ENCODE peak calls at places on chromosomes 16 and 17, in six cellular contexts. B, R, A, H, J and K are unnamed samples.

GRCh38 chr16:23650674-23651073 is 9.4 kb downstream of the DCTN5 start:
- DNase-seq in B (no peak), H (no peak), A (no peak), J (peak), R (no peak), K (no peak)

GRCh38 chr17:18959071-18959844 is 7.3 kb downstream of the SLC5A10 start:
- DNase-seq in A (no peak), H (no peak), B (no peak), R (no peak), J (peak), K (no peak)

GRCh38 chr16:23147666-23148065 is 1.6 kb downstream of the USP31 start:
- DNase-seq in A (no peak), R (no peak), B (no peak), J (no peak), H (no peak), K (no peak)

GRCh38 chr16:56425439-56425832 is at the start of gene AMFR:
- DNase-seq in H (peak), A (peak), R (peak), J (peak), B (peak), K (peak)

GRCh38 chr17:31673076-31673475 is 186.0 kb downstream of the COPRS start:
- DNase-seq in H (no peak), R (no peak), J (no peak), A (no peak), B (no peak), K (no peak)

GRCh38 chr17:284676-285355 is 67.8 kb downstream of the RPH3AL start:
- DNase-seq in B (peak), J (no peak), R (no peak), A (no peak), H (no peak), K (no peak)

GRCh38 chr16:48432136-48432535 is 46.9 kb upstream of the SIAH1 start:
- DNase-seq in J (no peak), H (no peak), R (no peak), B (peak), A (no peak), K (peak)

GRCh38 chr16:87812200-87812656 is 46.4 kb upstream of the KLHDC4 start:
- DNase-seq in J (no peak), R (no peak), H (no peak), A (no peak), B (no peak), K (no peak)

GRCh38 chr16:782766-783403 is 5.3 kb downstream of the RPUSD1 start:
- DNase-seq in B (no peak), H (no peak), J (no peak), R (no peak), A (no peak), K (no peak)

GRCh38 chr16:77789646-77790370 is 1.4 kb downstream of the VAT1L start:
- DNase-seq in B (no peak), H (no peak), A (no peak), J (no peak), R (no peak), K (no peak)

GRCh38 chr16:82808036-82808435 is 181.3 kb downstream of the CDH13 start:
- DNase-seq in B (no peak), J (no peak), H (no peak), A (no peak), R (no peak), K (no peak)

GRCh38 chr17:59335685-59336084 is 4.2 kb downstream of the YPEL2 start:
- DNase-seq in A (no peak), H (no peak), R (no peak), J (no peak), B (no peak), K (no peak)

DNA sequence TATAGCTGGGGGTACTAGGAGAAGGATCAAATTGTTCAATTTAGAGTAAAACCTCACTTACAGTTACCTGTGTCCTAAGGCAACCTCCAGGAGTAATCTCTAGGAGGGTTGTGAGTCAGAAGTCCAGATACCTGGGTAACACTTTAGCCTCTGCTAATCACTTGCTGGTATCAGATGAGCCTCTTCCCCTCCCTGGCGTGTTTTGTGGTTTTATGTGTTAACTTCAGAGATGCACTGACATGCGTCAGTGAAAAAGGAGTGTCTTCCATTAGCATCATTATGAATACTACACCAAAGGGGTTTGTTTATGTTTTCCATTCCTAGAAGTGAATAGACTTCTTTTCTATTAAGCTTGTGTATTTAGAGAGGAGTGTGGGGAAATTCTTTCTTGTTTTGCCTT is 208.2 kb downstream of the FTO start:
- DNase-seq in J (no peak), A (no peak), R (peak), H (no peak), B (no peak), K (peak)
- TF ChIP-seq CTCF in J (no peak), A (no peak), R (no peak), H (no peak), B (no peak), K (no peak)

DNA sequence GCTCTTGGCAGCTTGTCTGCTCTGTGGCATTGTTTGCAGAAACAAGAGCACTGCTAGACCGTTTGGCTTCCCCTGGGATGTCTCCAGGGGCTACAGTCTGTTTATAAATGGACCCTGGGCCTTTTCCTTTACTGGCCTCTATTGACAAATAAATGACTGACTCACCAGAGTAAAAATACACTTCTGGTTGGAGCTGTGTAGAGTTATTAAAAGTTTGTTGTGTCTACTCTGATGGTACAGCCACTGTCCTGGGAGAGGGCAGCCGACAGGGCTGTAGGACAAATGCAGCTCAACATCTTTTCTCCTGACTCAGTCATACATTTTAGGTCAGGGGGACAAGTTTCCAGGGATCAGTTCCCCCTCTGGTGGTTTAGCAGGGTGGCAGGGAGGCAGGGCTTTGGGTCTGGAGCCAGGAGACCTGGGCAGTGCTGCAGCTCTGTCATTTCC is 30.0 kb downstream of the FOXL1 start:
- DNase-seq in H (peak), B (no peak), R (no peak), J (no peak), A (no peak), K (no peak)
- TF ChIP-seq CTCF in H (peak), B (no peak), R (no peak), J (peak), A (no peak), K (no peak)

DNA sequence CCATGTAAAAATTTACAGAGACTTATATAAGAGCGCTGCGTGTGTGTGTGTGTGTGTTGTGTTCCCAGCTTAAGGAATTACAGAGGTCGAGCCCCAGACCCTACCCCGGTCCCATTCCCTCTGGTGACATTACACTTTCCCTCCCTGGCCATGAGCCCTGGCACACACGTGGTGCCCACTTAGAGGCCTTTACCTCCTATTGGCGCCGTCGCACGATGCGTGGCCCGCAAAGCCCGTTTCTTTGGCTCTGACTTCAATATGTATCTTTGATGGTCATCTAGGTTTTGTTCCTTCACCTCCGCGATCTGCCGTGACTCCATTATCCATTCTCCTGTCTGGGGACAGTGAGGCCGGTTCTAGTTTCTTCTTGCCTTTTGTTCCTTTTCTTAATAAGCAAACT is 96.9 kb upstream of the CHMP6 start:
- DNase-seq in A (no peak), J (no peak), H (no peak), B (no peak), R (no peak), K (no peak)
- TF ChIP-seq CTCF in A (no peak), J (no peak), H (no peak), B (no peak), R (no peak), K (no peak)

DNA sequence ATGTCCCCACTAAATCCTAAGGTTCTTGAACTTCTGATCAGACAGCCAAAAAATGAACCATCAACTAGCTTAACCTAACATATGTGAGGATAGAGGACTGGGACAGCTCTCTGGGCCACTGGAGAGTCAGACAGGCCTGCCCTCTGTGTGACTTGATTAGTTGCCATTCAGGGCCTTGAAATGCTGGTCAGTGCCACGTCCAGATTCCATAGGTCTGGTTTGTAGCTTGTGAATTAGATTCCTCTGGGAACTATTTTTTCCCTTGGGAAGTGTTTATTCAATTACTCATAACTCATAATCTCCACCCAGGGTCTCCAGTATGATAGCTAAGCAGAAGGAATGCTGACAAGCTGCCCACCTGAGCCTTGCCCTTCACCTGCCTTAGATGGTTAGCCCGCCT is 48.2 kb downstream of the IGF2BP1 start:
- DNase-seq in R (no peak), B (no peak), A (no peak), J (peak), H (no peak), K (no peak)
- TF ChIP-seq CTCF in R (no peak), B (no peak), A (no peak), J (no peak), H (no peak), K (no peak)

DNA sequence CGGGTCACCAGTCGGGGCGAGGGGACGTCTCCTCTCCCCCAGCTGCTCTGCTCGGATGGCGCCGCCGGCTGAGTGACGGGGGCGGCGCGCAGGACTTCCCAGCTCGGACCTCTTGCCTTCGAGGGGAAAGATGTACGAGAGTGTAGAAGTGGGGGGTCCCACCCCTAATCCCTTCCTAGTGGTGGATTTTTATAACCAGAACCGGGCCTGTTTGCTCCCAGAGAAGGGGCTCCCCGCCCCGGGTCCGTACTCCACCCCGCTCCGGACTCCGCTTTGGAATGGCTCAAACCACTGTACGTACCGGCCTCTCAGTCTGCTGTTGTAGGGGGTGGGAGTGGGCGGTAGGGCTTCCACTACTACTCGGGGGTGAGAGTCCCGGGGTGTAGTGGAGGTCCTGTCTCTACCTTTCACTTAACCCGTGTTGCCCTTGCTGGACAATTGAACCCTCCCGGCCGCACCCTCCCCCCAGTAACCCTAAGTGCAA is 21.9 kb downstream of the GJD3 start:
- DNase-seq in H (no peak), R (no peak), A (no peak), B (no peak), J (no peak), K (no peak)
- TF ChIP-seq CTCF in H (no peak), R (no peak), A (no peak), B (no peak), J (no peak), K (no peak)

DNA sequence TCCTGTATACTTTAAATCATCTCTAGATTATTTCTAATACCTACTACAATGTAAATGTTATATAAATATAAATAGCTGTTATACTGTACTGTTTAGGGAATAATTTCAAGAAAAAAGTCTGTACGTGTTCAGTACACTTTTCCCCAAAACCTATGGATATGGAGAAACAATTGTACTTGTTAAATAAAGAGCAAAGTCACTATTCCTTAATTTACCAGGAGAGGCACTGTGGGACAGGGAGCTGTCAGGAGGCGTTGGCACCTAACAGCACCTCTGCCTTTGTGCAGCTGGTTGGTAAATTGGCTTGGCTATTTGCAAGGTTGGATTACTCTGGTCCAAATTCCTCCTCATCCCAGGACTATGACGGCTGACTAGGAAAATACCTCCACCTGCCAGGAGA is 28.0 kb downstream of the CRHR1 start:
- DNase-seq in A (no peak), H (peak), J (peak), R (no peak), B (no peak), K (no peak)
- TF ChIP-seq CTCF in A (no peak), H (peak), J (peak), R (no peak), B (no peak), K (no peak)

DNA sequence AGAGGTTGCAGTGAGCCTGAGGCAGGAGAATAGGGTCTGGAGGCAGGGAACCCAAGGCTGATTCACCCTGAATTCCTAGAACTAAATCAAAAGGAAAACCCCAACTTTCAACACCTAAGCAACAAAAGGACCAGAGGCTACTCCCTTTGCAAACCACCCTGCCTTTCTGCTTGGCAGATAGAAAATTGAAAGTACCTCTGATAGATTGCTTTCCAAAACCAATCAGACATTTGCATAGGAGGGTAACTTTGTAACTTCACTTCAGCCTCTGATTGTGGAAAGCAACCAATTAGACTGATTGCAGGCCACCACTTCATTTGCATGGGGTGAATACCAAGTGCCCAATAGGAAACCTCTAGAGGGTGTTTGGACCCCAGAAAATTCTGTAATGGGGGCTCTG is 10.9 kb upstream of the TMEM98 start:
- DNase-seq in R (no peak), A (no peak), H (no peak), J (no peak), B (no peak), K (no peak)
- TF ChIP-seq CTCF in R (no peak), A (no peak), H (no peak), J (no peak), B (no peak), K (no peak)